ENCODE peak calls at places on chromosomes 2 and 18, in four cellular contexts. D is K562, K is HepG2, P is GM12878. S is an unnamed sample.
A peak's percentile ranks its signal among the peaks of the same experiment; 100 is the strongest.

GRCh38 chr2:148244593-148245292 is 223.9 kb downstream of the MBD5 start:
- DNase-seq in D (no peak), K (peak; percentile 21), P (no peak), S (no peak)

GRCh38 chr2:189560273-189560586 is 20.4 kb downstream of the SLC40A1 start:
- DNase-seq in D (no peak), K (no peak), P (no peak), S (no peak)

GRCh38 chr2:17298453-17298852 is 219.8 kb downstream of the RAD51AP2 start:
- DNase-seq in D (no peak), K (peak; percentile 64), P (no peak), S (no peak)

GRCh38 chr2:128710242-128710641 is 391.6 kb upstream of the HS6ST1 start:
- DNase-seq in D (no peak), K (no peak), P (no peak), S (no peak)

GRCh38 chr2:217743980-217744761 is 258.6 kb downstream of the TNS1 start:
- DNase-seq in D (no peak), K (no peak), P (no peak), S (no peak)

GRCh38 chr2:31253344-31254155 is 19.6 kb downstream of the EHD3 start:
- DNase-seq in D (peak; percentile 19), K (no peak), P (no peak), S (no peak)

GRCh38 chr18:60232541-60232940 is 140.0 kb downstream of the MC4R start:
- DNase-seq in D (no peak), K (no peak), P (no peak), S (peak; percentile 52)

GRCh38 chr18:10558243-10558966 is 32.6 kb downstream of the NAPG start:
- DNase-seq in D (no peak), K (no peak), P (no peak), S (no peak)

GRCh38 chr2:238242731-238243495 is 3.1 kb upstream of the HES6 start:
- DNase-seq in D (no peak), K (peak; percentile 70), P (no peak), S (no peak)

GRCh38 chr2:219155054-219155644 is 5.5 kb downstream of the NHEJ1 start:
- DNase-seq in D (peak; percentile 81), K (peak; percentile 83), P (no peak), S (peak; percentile 78)

GRCh38 chr2:146721486-146721885 is 1123.3 kb upstream of the ACVR2A start:
- DNase-seq in D (no peak), K (no peak), P (no peak), S (no peak)

GRCh38 chr2:219219781-219220532 is 1.2 kb upstream of the ABCB6 start:
- DNase-seq in D (no peak), K (no peak), P (no peak), S (no peak)

GRCh38 chr2:29576231-29576630 is 345.2 kb downstream of the ALK start:
- DNase-seq in D (no peak), K (no peak), P (no peak), S (no peak)

GRCh38 chr18:48924621-48925601 is 25.9 kb downstream of the SMAD7 start:
- DNase-seq in D (peak; percentile 54), K (no peak), P (no peak), S (no peak)

GRCh38 chr2:238423561-238424312 is 3.0 kb upstream of the ASB1 start:
- DNase-seq in D (peak; percentile 49), K (no peak), P (no peak), S (no peak)

GRCh38 chr2:8805278-8806045 is 32.0 kb downstream of the KIDINS220 start:
- DNase-seq in D (peak; percentile 47), K (no peak), P (no peak), S (no peak)

GRCh38 chr18:31603335-31603734 is 11.7 kb downstream of the TTR start:
- DNase-seq in D (no peak), K (no peak), P (no peak), S (no peak)

DNA sequence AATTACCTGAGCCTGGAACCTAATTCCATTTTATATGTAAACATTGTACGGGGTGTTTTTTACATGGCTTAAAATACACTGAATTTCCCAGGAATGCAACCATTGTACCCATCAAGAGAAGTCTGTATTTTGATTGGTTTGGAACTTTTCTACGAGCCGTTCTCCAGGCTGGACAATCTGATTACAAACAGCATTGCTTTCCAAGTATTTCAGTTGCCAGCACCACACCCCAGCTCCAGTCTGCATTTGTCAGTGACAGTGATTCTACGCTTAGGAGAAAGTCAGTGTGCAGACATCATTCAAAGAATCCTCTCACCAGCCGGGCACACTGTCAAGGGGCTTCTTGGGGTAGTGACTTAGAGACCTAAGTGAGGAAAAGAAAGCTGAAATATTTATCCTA is 194.1 kb downstream of the ANAPC1 start:
- DNase-seq in D (no peak), K (no peak), P (no peak), S (no peak)
- TF ChIP-seq ZBTB33 in D (no peak), K (no peak), P (no peak), S (no peak)

GRCh38 chr2:152815634-152816257 is 97.3 kb downstream of the ARL6IP6 start:
- DNase-seq in D (no peak), K (no peak), P (no peak), S (no peak)

GRCh38 chr2:152811916-152812315 is 93.5 kb downstream of the ARL6IP6 start:
- DNase-seq in D (peak; percentile 5), K (no peak), P (no peak), S (no peak)

GRCh38 chr2:152820048-152820447 is 101.6 kb downstream of the ARL6IP6 start:
- DNase-seq in D (no peak), K (no peak), P (no peak), S (no peak)

GRCh38 chr2:152813381-152813780 is 95.0 kb downstream of the ARL6IP6 start:
- DNase-seq in D (no peak), K (no peak), P (no peak), S (no peak)

GRCh38 chr2:152814475-152815030 is 96.1 kb downstream of the ARL6IP6 start:
- DNase-seq in D (no peak), K (no peak), P (no peak), S (no peak)
- TF ChIP-seq CEBPB in D (no peak), K (no peak), P (no peak), S (no peak)

GRCh38 chr2:160650196-160651108 is 156.8 kb upstream of the RBMS1 start:
- DNase-seq in D (no peak), K (no peak), P (no peak), S (no peak)
- TF ChIP-seq ZBTB33 in D (no peak), K (no peak), P (no peak), S (no peak)

DNA sequence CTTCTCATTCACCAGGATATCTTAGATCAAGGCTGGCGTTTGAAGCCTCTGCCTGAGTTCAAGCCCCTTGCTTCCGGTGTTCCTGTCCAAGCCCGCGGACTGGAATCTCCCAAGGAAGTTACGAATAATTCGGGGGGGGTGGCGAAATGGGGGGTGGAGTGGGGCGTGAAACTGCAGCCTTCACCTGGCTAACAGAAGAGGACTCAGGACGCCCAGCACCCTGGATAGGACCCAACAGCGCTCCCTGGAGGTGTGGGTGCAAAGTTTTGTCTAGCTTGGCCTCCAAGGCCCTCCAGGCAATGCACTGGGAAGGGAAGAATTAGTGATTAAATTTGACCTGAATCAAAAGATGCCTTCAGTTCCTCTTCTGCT is 872 bp upstream of the TRIB2 start:
- DNase-seq in D (peak; percentile 92), K (peak; percentile 54), P (no peak), S (peak; percentile 65)
- TF ChIP-seq CEBPB in D (no peak), K (no peak), P (no peak), S (no peak)

GRCh38 chr2:54634012-54634411 is 89.5 kb upstream of the EML6 start:
- DNase-seq in D (no peak), K (no peak), P (no peak), S (no peak)

GRCh38 chr2:54631755-54632154 is 91.7 kb upstream of the EML6 start:
- DNase-seq in D (no peak), K (no peak), P (no peak), S (no peak)

GRCh38 chr2:54634564-54635511 is 88.6 kb upstream of the EML6 start:
- DNase-seq in D (no peak), K (no peak), P (peak; percentile 93), S (no peak)

GRCh38 chr2:54630841-54631497 is 92.5 kb upstream of the EML6 start:
- DNase-seq in D (no peak), K (no peak), P (no peak), S (no peak)

GRCh38 chr2:54632733-54633692 is 90.4 kb upstream of the EML6 start:
- DNase-seq in D (no peak), K (no peak), P (no peak), S (no peak)
- TF ChIP-seq ZBTB33 in D (no peak), K (no peak), P (no peak), S (no peak)

GRCh38 chr2:171729952-171730317 is 42.7 kb downstream of the DYNC1I2 start:
- DNase-seq in D (no peak), K (no peak), P (no peak), S (no peak)

GRCh38 chr2:171718720-171719119 is 31.5 kb downstream of the DYNC1I2 start:
- DNase-seq in D (no peak), K (no peak), P (no peak), S (no peak)

GRCh38 chr2:171726841-171727460 is 39.7 kb downstream of the DYNC1I2 start:
- DNase-seq in D (no peak), K (no peak), P (no peak), S (no peak)

GRCh38 chr2:171728989-171729951 is 42.0 kb downstream of the DYNC1I2 start:
- DNase-seq in D (no peak), K (peak; percentile 88), P (no peak), S (no peak)

GRCh38 chr2:171723724-171724683 is 36.7 kb downstream of the DYNC1I2 start:
- DNase-seq in D (peak; percentile 37), K (peak; percentile 12), P (no peak), S (no peak)
- TF ChIP-seq CEBPB in D (no peak), K (no peak), P (no peak), S (no peak)

GRCh38 chr18:78939105-78939504 is 40.5 kb upstream of the SALL3 start:
- DNase-seq in D (no peak), K (no peak), P (no peak), S (no peak)
- TF ChIP-seq ZBTB33 in D (no peak), K (no peak), P (no peak), S (no peak)

GRCh38 chr2:11254100-11254536 is 90.3 kb downstream of the ROCK2 start:
- DNase-seq in D (no peak), K (peak; percentile 63), P (no peak), S (no peak)
- TF ChIP-seq CEBPB in D (no peak), K (peak; percentile 39), P (no peak), S (no peak)

DNA sequence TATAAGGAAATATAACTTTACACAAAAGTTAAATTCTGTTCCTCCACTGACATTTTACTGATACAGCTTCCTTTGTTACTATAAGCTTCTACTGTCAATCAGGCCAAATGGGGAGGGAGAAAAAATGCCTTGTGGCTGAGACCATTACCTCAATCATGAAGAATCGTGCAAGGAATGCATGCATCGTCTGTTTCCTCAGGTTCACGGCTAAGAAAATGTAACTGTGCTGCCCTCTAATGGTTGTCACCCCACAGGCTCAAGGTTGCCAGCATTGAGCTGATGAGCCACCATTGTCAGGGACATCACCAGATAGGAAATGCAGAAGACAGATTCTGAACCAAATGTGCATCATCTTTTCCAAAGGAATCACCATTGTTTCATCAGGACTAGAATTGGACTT is 426.9 kb downstream of the CDH2 start:
- DNase-seq in D (no peak), K (peak; percentile 16), P (no peak), S (peak; percentile 19)
- TF ChIP-seq ZBTB33 in D (no peak), K (no peak), P (no peak), S (no peak)

S was measured in HCT116.